ENCODE peak calls at places on chromosomes 1 and 21, in ten cellular contexts. V is fibroblast of mammary gland; S is AG04449; Y is fibroblast of pulmonary artery; X is HFF-Myc; J is spleen; G is upper lobe of left lung; F is heart right ventricle; B is CD8-positive, alpha-beta T cell; T is HCT116. Q is an unnamed sample.

GRCh38 chr1:230086152-230086551 is 19.1 kb downstream of the GALNT2 start:
- DNase-seq in S (no peak), X (no peak), G (no peak), V (no peak), Y (no peak), B (no peak), F (no peak), J (no peak), T (no peak), Q (no peak)

GRCh38 chr1:47445823-47446567 is 8.2 kb downstream of the FOXD2 start:
- DNase-seq in V (no peak), X (no peak), B (no peak), S (no peak), G (no peak), Y (no peak), J (no peak), F (no peak), T (no peak), Q (no peak)

GRCh38 chr1:151989131-151989868 is 4.4 kb downstream of the S100A10 start:
- DNase-seq in G (peak), F (peak), T (no peak), Y (peak), X (peak), V (peak), S (no peak), J (no peak), B (peak), Q (no peak)

GRCh38 chr1:160130486-160130885 is 14.9 kb downstream of the ATP1A2 start:
- DNase-seq in T (no peak), F (no peak), Y (no peak), S (no peak), V (no peak), G (no peak), J (peak), X (no peak), B (no peak), Q (no peak)

GRCh38 chr1:15192916-15193550 is 39.5 kb downstream of the TMEM51 start:
- DNase-seq in F (no peak), X (no peak), Y (no peak), T (no peak), B (no peak), J (no peak), G (no peak), V (no peak), S (no peak), Q (no peak)

GRCh38 chr1:116375884-116376733 is 3.1 kb downstream of the ATP1A1 start:
- DNase-seq in X (peak), S (peak), T (peak), G (peak), J (peak), V (peak), B (peak), Y (peak), F (peak), Q (no peak)

GRCh38 chr1:222042120-222042519 is 300.2 kb upstream of the DUSP10 start:
- DNase-seq in J (no peak), F (no peak), Y (no peak), B (no peak), V (peak), X (no peak), T (no peak), G (no peak), S (peak), Q (no peak)

GRCh38 chr1:39141925-39142324 is 62.6 kb upstream of the MACF1 start:
- DNase-seq in X (no peak), G (no peak), J (no peak), S (peak), T (no peak), B (no peak), Y (peak), F (no peak), V (no peak), Q (no peak)

GRCh38 chr21:46118871-46119564 is 21.1 kb downstream of the COL6A2 start:
- DNase-seq in J (peak), B (no peak), G (peak), S (no peak), F (peak), T (no peak), Y (no peak), X (no peak), V (peak), Q (no peak)

GRCh38 chr1:86318431-86318830 is 77.7 kb downstream of the ODF2L start:
- DNase-seq in X (no peak), J (no peak), G (no peak), T (no peak), F (no peak), B (no peak), Y (no peak), V (no peak), S (no peak), Q (no peak)

GRCh38 chr1:227880342-227880924 is 65.0 kb downstream of the PRSS38 start:
- DNase-seq in B (no peak), S (no peak), Y (no peak), G (no peak), V (peak), F (no peak), X (no peak), J (no peak), T (no peak), Q (no peak)

GRCh38 chr1:147078606-147079399 is 93.5 kb downstream of the PRKAB2 start:
- DNase-seq in Y (no peak), T (no peak), X (no peak), G (no peak), B (no peak), S (no peak), F (no peak), V (no peak), J (no peak), Q (no peak)

GRCh38 chr1:26786437-26787380 is 1.0 kb upstream of the PIGV start:
- DNase-seq in X (no peak), B (peak), F (peak), V (peak), Y (peak), G (peak), S (no peak), J (peak), T (no peak), Q (peak)

GRCh38 chr1:115356356-115356755 is 18.3 kb upstream of the NGF start:
- DNase-seq in S (no peak), Y (no peak), T (no peak), F (no peak), X (no peak), G (no peak), V (no peak), J (no peak), B (no peak), Q (no peak)

GRCh38 chr1:78075621-78076020 is 29.9 kb downstream of the GIPC2 start:
- DNase-seq in F (peak), X (peak), J (no peak), T (no peak), Y (peak), B (no peak), S (no peak), V (peak), G (no peak), Q (no peak)

GRCh38 chr1:226638001-226638601 is 89.5 kb downstream of the STUM start:
- DNase-seq in V (no peak), J (peak), T (no peak), F (no peak), X (no peak), Y (no peak), S (no peak), B (no peak), G (peak), Q (no peak)

GRCh38 chr21:45893166-45894106 is 88.1 kb upstream of the COL6A1 start:
- DNase-seq in Y (no peak), X (no peak), F (no peak), V (no peak), G (no peak), B (no peak), S (no peak), T (no peak), J (peak), Q (no peak)

GRCh38 chr1:83023212-83023611 is 975.7 kb downstream of the TTLL7 start:
- DNase-seq in T (no peak), V (no peak), J (no peak), F (no peak), B (no peak), X (no peak), G (no peak), Y (no peak), S (no peak), Q (no peak)

GRCh38 chr1:153277852-153278251 is 18.4 kb downstream of the LORICRIN start:
- DNase-seq in V (no peak), B (no peak), X (no peak), S (no peak), F (no peak), J (no peak), G (peak), T (peak), Y (no peak), Q (peak)

GRCh38 chr1:24828183-24828886 is 83.1 kb downstream of the CLIC4 start:
- DNase-seq in Y (no peak), G (no peak), J (no peak), B (no peak), V (no peak), S (no peak), X (no peak), F (no peak), T (no peak), Q (no peak)
- H3K4me3 ChIP-seq in Y (no peak), G (no peak), J (no peak), B (no peak), V (no peak), S (no peak), X (no peak), F (no peak), T (no peak), Q (no peak)

DNA sequence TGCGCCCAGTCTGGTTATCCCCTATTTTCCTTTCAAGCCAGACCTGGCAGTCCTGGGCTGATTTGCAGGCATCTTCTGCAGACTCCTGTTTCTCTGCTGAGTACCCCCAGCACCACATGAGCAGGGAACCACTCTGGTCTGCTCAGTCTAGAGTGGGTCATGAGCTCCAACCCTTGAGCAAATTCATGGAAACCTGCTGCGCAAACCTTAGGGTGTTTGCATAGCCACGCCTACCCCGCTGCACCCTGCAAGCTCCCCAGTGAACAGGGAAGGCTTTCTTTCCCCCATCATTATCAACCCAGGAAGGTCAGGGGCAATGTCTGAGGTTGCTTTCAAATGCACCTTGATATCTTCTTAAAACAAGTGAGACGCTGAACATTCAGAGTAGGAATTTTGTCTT is 11.0 kb upstream of the KCNE1 start:
- DNase-seq in X (no peak), J (no peak), B (no peak), S (no peak), Y (no peak), F (no peak), V (no peak), G (no peak), T (no peak), Q (no peak)
- H3K4me3 ChIP-seq in X (no peak), J (no peak), B (no peak), S (peak), Y (no peak), F (no peak), V (no peak), G (no peak), T (no peak), Q (no peak)

GRCh38 chr1:169526998-169527397 is 41.3 kb upstream of the SLC19A2 start:
- DNase-seq in Y (no peak), S (no peak), T (no peak), G (no peak), F (no peak), V (no peak), X (no peak), B (no peak), J (no peak), Q (no peak)

GRCh38 chr1:169527461-169528213 is 41.9 kb upstream of the SLC19A2 start:
- DNase-seq in J (no peak), F (no peak), T (no peak), B (no peak), G (no peak), V (peak), X (no peak), Y (peak), S (no peak), Q (no peak)

GRCh38 chr1:169526120-169526832 is 40.5 kb upstream of the SLC19A2 start:
- DNase-seq in G (no peak), B (no peak), J (no peak), V (no peak), X (no peak), Y (no peak), S (no peak), T (no peak), F (no peak), Q (no peak)

GRCh38 chr1:169529068-169529642 is 43.4 kb upstream of the SLC19A2 start:
- DNase-seq in F (no peak), X (no peak), S (no peak), Y (peak), V (no peak), J (no peak), G (peak), B (no peak), T (peak), Q (peak)

GRCh38 chr1:169528214-169529067 is 42.7 kb upstream of the SLC19A2 start:
- DNase-seq in X (no peak), B (no peak), G (no peak), T (no peak), V (no peak), Y (no peak), S (no peak), J (no peak), F (no peak), Q (no peak)
- H3K4me3 ChIP-seq in X (no peak), B (no peak), G (no peak), T (peak), V (no peak), Y (no peak), S (no peak), J (no peak), F (no peak), Q (no peak)

GRCh38 chr1:6460349-6461236 is 5.4 kb downstream of the TNFRSF25 start:
- DNase-seq in Y (peak), V (no peak), F (no peak), G (no peak), J (peak), S (no peak), B (peak), X (no peak), T (no peak), Q (no peak)
- H3K4me3 ChIP-seq in Y (no peak), V (no peak), F (peak), G (peak), J (peak), S (no peak), B (peak), X (no peak), T (no peak), Q (peak)

GRCh38 chr1:28247603-28248272 is 11.6 kb upstream of the SESN2 start:
- DNase-seq in T (no peak), Y (no peak), F (no peak), S (no peak), X (no peak), G (no peak), B (no peak), J (no peak), V (no peak), Q (no peak)
- H3K4me3 ChIP-seq in T (peak), Y (peak), F (peak), S (peak), X (peak), G (peak), B (peak), J (peak), V (peak), Q (peak)